ENCODE peak calls at places on chromosomes 12 and 14, in six cellular contexts. R is RWPE2, D is heart right ventricle, H is uterus, X is osteoblast, O is Peyer's patch. L is an unnamed sample.

GRCh38 chr12:111310076-111310870 is 58.6 kb downstream of the PHETA1 start:
- DNase-seq in R (no peak), H (no peak), O (no peak), D (no peak), X (peak), L (no peak)

GRCh38 chr12:96258451-96258933 is 64.3 kb downstream of the ELK3 start:
- DNase-seq in D (peak), R (no peak), O (no peak), X (no peak), H (peak), L (no peak)

GRCh38 chr12:6551496-6552139 is 4.2 kb downstream of the IFFO1 start:
- DNase-seq in X (peak), D (no peak), O (no peak), H (peak), R (no peak), L (no peak)

GRCh38 chr12:54306925-54307731 is 6.3 kb upstream of the NFE2 start:
- DNase-seq in X (peak), D (peak), O (no peak), R (peak), H (peak), L (no peak)

GRCh38 chr14:67837011-67837624 is 17.5 kb downstream of the RAD51B start:
- DNase-seq in R (no peak), H (peak), D (peak), X (peak), O (peak), L (peak)

GRCh38 chr14:92448786-92449185 is 64.8 kb upstream of the RIN3 start:
- DNase-seq in D (no peak), R (no peak), O (no peak), H (no peak), X (no peak), L (no peak)

GRCh38 chr12:29216797-29217583 is 67.9 kb downstream of the FAR2 start:
- DNase-seq in X (peak), D (peak), O (no peak), R (no peak), H (no peak), L (no peak)

GRCh38 chr12:64731683-64732082 is 27.5 kb downstream of the GNS start:
- DNase-seq in D (no peak), O (no peak), X (no peak), H (no peak), R (no peak), L (no peak)

GRCh38 chr14:99579903-99580570 is 24.0 kb downstream of the CCDC85C start:
- DNase-seq in O (no peak), D (no peak), X (peak), R (peak), H (no peak), L (no peak)

GRCh38 chr12:56630180-56630632 is at the start of gene BAZ2A:
- DNase-seq in O (peak), X (peak), D (peak), H (peak), R (peak), L (no peak)

GRCh38 chr12:84842406-84843013 is 70.1 kb downstream of the SLC6A15 start:
- DNase-seq in R (no peak), H (no peak), D (no peak), O (no peak), X (no peak), L (peak)

GRCh38 chr12:115570271-115570777 is 707.2 kb downstream of the MED13L start:
- DNase-seq in H (no peak), D (no peak), X (peak), O (no peak), R (no peak), L (no peak)

GRCh38 chr14:92754956-92755355 is 6.5 kb upstream of the LGMN start:
- DNase-seq in R (no peak), H (no peak), D (no peak), X (no peak), O (no peak), L (no peak)

GRCh38 chr12:82723891-82724290 is 37.2 kb downstream of the TMTC2 start:
- DNase-seq in H (no peak), D (no peak), R (no peak), X (no peak), O (no peak), L (no peak)

GRCh38 chr12:15155271-15155670 is 65.9 kb downstream of the RERG start:
- DNase-seq in R (no peak), X (no peak), D (no peak), O (no peak), H (no peak), L (no peak)

GRCh38 chr12:77160931-77161330 is 95.6 kb upstream of the E2F7 start:
- DNase-seq in R (no peak), O (no peak), D (no peak), H (no peak), X (no peak), L (no peak)

GRCh38 chr14:44979273-44979672 is 17.3 kb downstream of the TOGARAM1 start:
- DNase-seq in H (no peak), O (no peak), X (no peak), D (no peak), R (no peak), L (no peak)

GRCh38 chr12:104670439-104671406 is 214.0 kb downstream of the CHST11 start:
- DNase-seq in O (no peak), H (no peak), R (no peak), D (no peak), X (peak), L (no peak)

GRCh38 chr12:98743362-98743953 is 98.4 kb downstream of the APAF1 start:
- DNase-seq in R (no peak), H (no peak), D (no peak), X (no peak), O (no peak), L (no peak)

GRCh38 chr12:92221916-92222315 is 76.3 kb upstream of the BTG1 start:
- DNase-seq in O (no peak), D (no peak), R (no peak), X (no peak), H (no peak), L (no peak)

GRCh38 chr12:109741970-109742372 is 28.3 kb downstream of the FAM222A start:
- DNase-seq in D (no peak), H (peak), O (no peak), X (peak), R (peak), L (no peak)

GRCh38 chr14:50658203-50658602 is 9.9 kb downstream of the SAV1 start:
- DNase-seq in O (no peak), X (no peak), R (no peak), D (peak), H (no peak), L (no peak)

GRCh38 chr12:66144796-66145754 is 14.5 kb upstream of the LLPH start:
- DNase-seq in H (peak), X (peak), O (no peak), D (peak), R (no peak), L (peak)

GRCh38 chr14:46399049-46399448 is 252.5 kb downstream of the RPL10L start:
- DNase-seq in R (no peak), H (no peak), X (no peak), D (no peak), O (no peak), L (no peak)

GRCh38 chr14:30921305-30921704 is 46.9 kb downstream of the COCH start:
- DNase-seq in R (no peak), X (no peak), O (no peak), H (no peak), D (no peak), L (peak)

GRCh38 chr12:132327351-132328171 is 1.8 kb downstream of the GALNT9 start:
- DNase-seq in H (peak), R (no peak), D (no peak), O (no peak), X (peak), L (peak)

GRCh38 chr12:95633049-95633545 is 81.8 kb upstream of the USP44 start:
- DNase-seq in X (peak), R (peak), O (no peak), H (peak), D (no peak), L (no peak)

GRCh38 chr14:24861083-24861630 is 188.8 kb downstream of the STXBP6 start:
- DNase-seq in O (no peak), X (no peak), D (no peak), H (no peak), R (no peak), L (no peak)

DNA sequence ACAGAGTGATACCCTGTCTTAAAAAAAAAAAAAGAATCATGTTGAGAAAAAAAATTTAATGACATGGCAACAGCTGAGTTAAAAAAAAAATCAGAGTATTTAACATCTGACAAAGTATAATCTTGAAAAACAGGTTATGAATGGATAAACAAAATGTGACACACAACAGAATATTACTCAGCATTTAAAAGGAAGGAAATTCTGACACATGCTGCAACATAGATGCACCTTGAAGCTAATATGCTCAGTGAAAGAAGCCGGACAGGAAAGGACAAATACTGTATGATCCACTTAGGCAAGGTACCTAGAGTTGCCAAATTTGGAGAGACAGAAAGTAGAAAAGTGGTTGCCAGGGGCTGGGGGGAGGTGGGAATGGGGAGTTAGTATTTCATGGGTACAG is 19.4 kb upstream of the EIF2B2 start:
- DNase-seq in D (no peak), H (no peak), O (no peak), R (no peak), X (no peak), L (peak)
- TF ChIP-seq CTCF in D (no peak), H (no peak), O (no peak), R (no peak), X (no peak), L (no peak)

DNA sequence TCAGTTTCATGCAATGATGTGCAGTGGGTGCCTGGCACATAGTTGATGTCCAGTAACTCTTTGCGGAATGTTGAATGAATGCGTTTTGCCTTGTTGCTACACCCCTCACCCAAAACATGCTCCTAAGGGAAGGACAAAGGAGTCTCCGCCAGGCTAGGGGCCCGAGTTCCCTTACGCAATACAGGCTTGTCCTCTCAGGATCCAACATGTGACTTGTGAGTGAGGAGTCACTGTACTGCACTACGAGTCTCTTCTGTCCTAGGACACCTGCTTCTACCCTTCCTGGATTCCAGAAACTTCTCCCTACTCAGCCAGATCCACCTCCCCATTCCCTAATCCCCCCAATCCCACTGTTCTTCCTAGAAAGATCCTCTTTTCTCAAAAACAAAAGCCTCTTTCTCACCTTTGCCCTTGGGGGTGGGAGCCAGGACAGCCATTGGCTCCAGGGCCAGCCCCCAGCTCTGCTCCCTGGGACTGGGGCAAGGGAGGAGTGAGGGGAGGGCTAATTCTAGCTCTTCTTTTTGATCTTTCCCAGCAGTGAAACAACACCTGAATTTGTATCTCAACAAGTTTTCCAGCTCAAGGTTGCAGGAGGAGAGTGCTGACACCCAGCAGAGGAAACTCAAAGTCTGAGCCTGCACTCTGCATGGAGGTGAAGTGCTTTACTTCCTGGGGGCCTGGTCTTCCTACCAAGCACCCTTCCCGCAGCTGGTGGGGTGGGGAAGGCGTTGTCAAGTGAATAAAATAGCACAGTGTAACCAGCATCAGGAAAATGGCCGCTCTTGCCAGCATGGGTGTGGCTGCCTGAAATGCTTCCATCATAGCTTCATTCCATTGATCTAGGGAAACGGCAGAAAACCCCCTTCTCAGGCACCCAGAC is 3.4 kb upstream of the OTUB2 start:
- DNase-seq in O (no peak), D (no peak), R (no peak), H (no peak), X (peak), L (no peak)
- H3K4me3 ChIP-seq in O (no peak), D (no peak), R (no peak), H (no peak), X (no peak), L (no peak)

DNA sequence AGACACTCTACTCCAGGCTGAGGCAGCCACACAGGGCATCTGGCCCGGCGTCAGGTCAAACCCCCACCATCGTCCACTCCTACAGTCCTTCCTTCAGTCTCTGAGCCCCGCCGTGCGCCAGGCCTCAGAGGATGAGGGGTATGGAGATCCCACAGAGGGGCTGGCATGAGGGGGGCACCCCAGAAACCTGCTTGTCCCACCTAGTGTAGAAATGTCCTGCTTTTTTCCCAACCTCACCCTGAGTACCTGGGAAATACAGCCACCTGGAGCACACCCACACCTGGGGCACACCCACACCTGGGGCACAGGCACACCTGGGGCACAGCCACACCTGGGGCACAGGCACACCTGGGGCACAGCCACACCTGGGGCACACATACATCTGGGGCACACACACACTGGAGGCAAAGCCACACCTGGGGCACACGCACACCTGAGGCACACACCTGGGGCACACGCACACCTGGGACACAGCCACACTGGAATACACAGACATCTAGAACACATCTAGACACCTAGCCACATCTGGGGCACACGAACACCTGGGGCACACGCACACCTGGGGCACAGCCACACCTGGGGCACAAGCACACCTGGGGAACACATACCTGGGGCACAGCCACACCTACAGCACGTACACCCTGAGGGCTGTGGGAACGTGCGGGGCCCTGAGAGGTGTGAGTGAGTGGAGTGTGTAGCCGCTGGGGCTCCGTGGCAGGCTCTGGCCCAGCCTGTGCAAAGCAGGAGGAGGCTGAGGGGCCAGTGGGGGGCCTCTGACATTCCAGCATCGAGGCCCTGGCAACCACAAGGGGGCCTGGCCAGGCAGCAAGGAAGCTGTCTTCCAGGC is 18.4 kb downstream of the AKT1 start:
- DNase-seq in X (peak), H (no peak), R (no peak), O (no peak), D (no peak), L (no peak)
- TF ChIP-seq CTCF in X (no peak), H (no peak), R (no peak), O (no peak), D (no peak), L (no peak)

DNA sequence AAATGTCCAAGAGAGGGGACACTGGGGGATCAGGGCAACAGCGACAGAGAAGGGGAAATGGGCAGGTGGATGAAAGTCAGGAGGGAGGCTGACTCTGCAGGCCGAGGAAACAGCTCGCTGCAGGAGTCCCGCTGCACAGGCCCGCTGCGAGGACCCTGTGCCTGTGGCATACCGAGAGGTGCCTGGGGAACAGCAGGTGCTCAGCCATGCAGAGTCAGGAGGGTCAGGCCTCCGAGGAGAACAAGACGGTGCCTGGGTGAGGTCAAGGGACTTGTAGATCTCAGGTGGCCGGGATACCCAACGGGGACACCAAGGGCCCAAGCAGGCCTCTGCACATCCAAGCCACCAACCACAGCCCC is 67.6 kb downstream of the NCOR2 start:
- DNase-seq in H (no peak), O (no peak), X (no peak), R (no peak), D (no peak), L (no peak)
- H3K4me3 ChIP-seq in H (no peak), O (no peak), X (no peak), R (no peak), D (no peak), L (no peak)

DNA sequence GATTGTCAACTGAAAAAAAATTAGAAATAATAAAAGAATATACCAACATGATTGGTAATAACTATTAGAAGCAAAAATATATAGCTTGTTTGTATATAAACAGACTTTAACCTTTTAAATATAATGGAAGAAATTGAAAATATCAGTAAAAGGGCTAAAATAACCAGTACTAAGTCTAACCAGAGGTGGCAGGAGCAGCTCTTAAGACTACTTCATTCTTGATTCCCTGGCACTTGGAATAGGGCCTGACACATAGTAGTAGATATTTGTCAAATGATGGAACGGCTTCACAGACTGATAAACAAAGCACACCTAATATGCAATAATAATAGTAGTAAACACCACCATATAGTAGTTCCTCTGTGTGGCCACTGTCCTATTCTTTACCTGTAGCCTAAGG is 9.4 kb downstream of the TMEM63C start:
- DNase-seq in H (no peak), X (no peak), D (no peak), R (no peak), O (no peak), L (no peak)
- TF ChIP-seq CTCF in H (no peak), X (no peak), D (no peak), R (peak), O (no peak), L (no peak)

GRCh38 chr12:674272-674781 is 11.1 kb upstream of the NINJ2 start:
- DNase-seq in D (no peak), H (no peak), R (no peak), O (peak), X (peak), L (no peak)

GRCh38 chr12:675562-675961 is 12.3 kb upstream of the NINJ2 start:
- DNase-seq in R (no peak), O (no peak), D (no peak), H (no peak), X (no peak), L (no peak)

GRCh38 chr12:681857-682256 is 18.6 kb upstream of the NINJ2 start:
- DNase-seq in D (no peak), H (no peak), R (no peak), X (no peak), O (no peak), L (no peak)

GRCh38 chr12:673849-674248 is 10.6 kb upstream of the NINJ2 start:
- DNase-seq in H (no peak), X (no peak), D (no peak), O (no peak), R (no peak), L (no peak)

DNA sequence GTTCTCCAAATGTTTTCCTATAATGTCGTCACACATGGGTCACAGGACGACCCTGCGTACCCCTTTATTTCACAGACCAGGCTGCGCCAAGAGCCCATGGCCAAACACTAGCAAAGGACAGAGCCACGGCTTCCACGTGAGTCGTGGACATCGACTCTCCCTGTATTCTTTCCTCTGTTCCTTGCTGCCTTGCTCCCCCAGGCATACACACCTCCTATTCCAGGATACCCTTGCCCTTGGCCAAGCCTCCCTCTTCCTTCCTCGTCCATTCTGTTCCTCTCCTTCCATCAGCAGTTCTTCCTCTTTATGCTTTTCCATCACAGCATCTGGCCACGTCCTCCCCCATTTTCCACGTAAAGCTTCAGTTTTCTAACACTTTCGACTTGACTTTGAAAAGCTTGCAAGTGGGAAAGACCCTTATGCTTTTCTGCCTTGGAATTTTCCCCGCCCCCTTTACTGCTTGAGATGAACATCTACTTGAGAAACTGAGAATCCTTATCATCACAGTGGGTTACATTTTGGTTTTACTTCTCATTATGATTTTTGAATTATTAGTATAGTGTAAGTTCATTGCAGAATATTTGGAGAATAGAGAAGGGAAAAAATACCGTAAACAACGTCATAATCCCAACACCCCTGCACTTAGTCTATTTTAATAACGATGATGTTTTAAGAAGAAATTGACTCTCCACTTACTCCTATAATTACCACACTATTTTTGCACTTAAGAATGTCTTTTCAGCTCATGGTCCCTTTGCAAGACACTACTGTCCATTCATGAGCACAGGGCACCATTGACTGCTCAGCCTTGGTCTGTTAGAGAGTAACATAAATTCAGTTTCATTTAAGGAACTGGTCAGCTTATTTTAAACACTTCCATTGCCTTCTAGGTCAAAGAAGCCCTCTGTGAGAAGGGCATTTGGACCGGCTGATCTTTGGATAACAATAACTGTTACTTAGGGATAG is 15.8 kb upstream of the NINJ2 start:
- DNase-seq in R (no peak), D (no peak), H (no peak), O (no peak), X (no peak), L (no peak)
- H3K4me3 ChIP-seq in R (no peak), D (no peak), H (no peak), O (no peak), X (no peak), L (no peak)